ENCODE peak calls at places on chromosomes 7 and 10, in nine cellular contexts. F is esophagus squamous epithelium, I is H9, N is HL-60, K is Caco-2, B is natural killer cell, A is OCI-LY7, M is fibroblast of lung, H is cardiac fibroblast. G is an unnamed sample.

GRCh38 chr7:157457355-157458253 is 120.8 kb downstream of the DNAJB6 start:
- DNase-seq in F (no peak), I (no peak), N (no peak), K (no peak), B (no peak), A (no peak), M (no peak), H (no peak), G (no peak)

GRCh38 chr10:28179006-28179405 is 123.9 kb downstream of the MPP7 start:
- DNase-seq in F (no peak), I (no peak), N (no peak), K (no peak), B (no peak), A (no peak), M (peak), H (no peak), G (no peak)

GRCh38 chr7:142535123-142535779 is 214.0 kb upstream of the PRSS1 start:
- DNase-seq in F (no peak), I (peak), N (peak), K (peak), B (peak), A (peak), M (peak), H (peak), G (no peak)

GRCh38 chr10:3332732-3333131 is 160.2 kb upstream of the PITRM1 start:
- DNase-seq in F (no peak), I (no peak), N (no peak), K (no peak), B (no peak), A (no peak), M (no peak), H (no peak), G (no peak)

GRCh38 chr10:103969857-103970627 is 3.1 kb downstream of the SLK start:
- DNase-seq in F (no peak), I (no peak), N (no peak), K (no peak), B (no peak), A (no peak), M (no peak), H (peak), G (no peak)

GRCh38 chr7:136666110-136666509 is 202.3 kb upstream of the CHRM2 start:
- DNase-seq in F (no peak), I (no peak), N (no peak), K (no peak), B (no peak), A (no peak), M (no peak), H (no peak), G (no peak)

GRCh38 chr10:118501637-118502440 is 93.6 kb downstream of the PRLHR start:
- DNase-seq in F (no peak), I (no peak), N (peak), K (no peak), B (no peak), A (no peak), M (no peak), H (peak), G (no peak)

GRCh38 chr7:74105992-74106391 is 22.4 kb downstream of the LIMK1 start:
- DNase-seq in F (no peak), I (no peak), N (no peak), K (no peak), B (no peak), A (no peak), M (no peak), H (no peak), G (no peak)

GRCh38 chr7:54987772-54988171 is 31.0 kb upstream of the EGFR start:
- DNase-seq in F (no peak), I (no peak), N (no peak), K (no peak), B (no peak), A (no peak), M (no peak), H (no peak), G (no peak)

GRCh38 chr7:126700807-126701604 is 551.7 kb downstream of the GRM8 start:
- DNase-seq in F (no peak), I (peak), N (peak), K (no peak), B (no peak), A (no peak), M (peak), H (peak), G (no peak)

GRCh38 chr7:156754222-156754621 is 113.6 kb downstream of the RNF32 start:
- DNase-seq in F (no peak), I (no peak), N (no peak), K (no peak), B (no peak), A (no peak), M (no peak), H (no peak), G (no peak)

GRCh38 chr7:106681815-106682495 is 21.0 kb upstream of the CCDC71L start:
- DNase-seq in F (no peak), I (no peak), N (no peak), K (no peak), B (no peak), A (no peak), M (peak), H (peak), G (no peak)

GRCh38 chr7:39910108-39910869 is 39.8 kb upstream of the CDK13 start:
- DNase-seq in F (no peak), I (no peak), N (peak), K (no peak), B (no peak), A (no peak), M (peak), H (peak), G (no peak)

GRCh38 chr10:80407836-80408197 is 534 bp upstream of the PRXL2A start:
- DNase-seq in F (no peak), I (peak), N (no peak), K (peak), B (no peak), A (no peak), M (no peak), H (no peak), G (no peak)

GRCh38 chr7:129188372-129188891 is at the start of gene SMO:
- DNase-seq in F (no peak), I (peak), N (no peak), K (peak), B (no peak), A (no peak), M (peak), H (no peak), G (no peak)

GRCh38 chr10:70542565-70542938 is 60.0 kb downstream of the PRF1 start:
- DNase-seq in F (no peak), I (no peak), N (no peak), K (no peak), B (no peak), A (no peak), M (peak), H (peak), G (no peak)

GRCh38 chr10:129955591-129956284 is 8.3 kb downstream of the EBF3 start:
- DNase-seq in F (no peak), I (no peak), N (no peak), K (no peak), B (no peak), A (no peak), M (no peak), H (peak), G (no peak)

GRCh38 chr7:32890010-32890552 is 1.5 kb downstream of the KBTBD2 start:
- DNase-seq in F (no peak), I (no peak), N (peak), K (peak), B (no peak), A (peak), M (peak), H (peak), G (no peak)

GRCh38 chr7:13276977-13277376 is 589.5 kb downstream of the ARL4A start:
- DNase-seq in F (no peak), I (no peak), N (no peak), K (no peak), B (no peak), A (peak), M (peak), H (peak), G (no peak)

GRCh38 chr7:114422478-114423217 is 8.0 kb downstream of the FOXP2 start:
- DNase-seq in F (no peak), I (no peak), N (no peak), K (no peak), B (no peak), A (no peak), M (peak), H (no peak), G (no peak)

GRCh38 chr10:32891261-32891660 is 66.8 kb downstream of the ITGB1 start:
- DNase-seq in F (no peak), I (no peak), N (no peak), K (no peak), B (no peak), A (no peak), M (no peak), H (no peak), G (no peak)

GRCh38 chr10:33719005-33719703 is 384.7 kb upstream of the NRP1 start:
- DNase-seq in F (no peak), I (no peak), N (no peak), K (no peak), B (no peak), A (no peak), M (no peak), H (no peak), G (no peak)

GRCh38 chr7:28315565-28316420 is 96.5 kb upstream of the CREB5 start:
- DNase-seq in F (no peak), I (no peak), N (no peak), K (no peak), B (no peak), A (no peak), M (peak), H (no peak), G (no peak)

GRCh38 chr10:73480158-73480557 is 15.7 kb downstream of the PPP3CB start:
- DNase-seq in F (no peak), I (no peak), N (no peak), K (no peak), B (no peak), A (no peak), M (peak), H (peak), G (no peak)

GRCh38 chr10:3229815-3230214 is 57.2 kb upstream of the PITRM1 start:
- DNase-seq in F (no peak), I (no peak), N (no peak), K (no peak), B (no peak), A (no peak), M (no peak), H (no peak), G (no peak)

GRCh38 chr7:1288390-1288995 is 55.8 kb downstream of the UNCX start:
- DNase-seq in F (no peak), I (no peak), N (no peak), K (no peak), B (no peak), A (no peak), M (no peak), H (no peak), G (peak)

GRCh38 chr7:13099197-13099795 is 411.9 kb downstream of the ARL4A start:
- DNase-seq in F (no peak), I (no peak), N (no peak), K (no peak), B (no peak), A (no peak), M (no peak), H (peak), G (no peak)

GRCh38 chr7:2613113-2613925 is 18.5 kb upstream of the TTYH3 start:
- DNase-seq in F (no peak), I (peak), N (no peak), K (no peak), B (no peak), A (peak), M (no peak), H (no peak), G (no peak)

GRCh38 chr10:48461623-48462481 is 143.0 kb downstream of the ARHGAP22 start:
- DNase-seq in F (no peak), I (no peak), N (no peak), K (no peak), B (no peak), A (no peak), M (no peak), H (no peak), G (no peak)

GRCh38 chr10:48464121-48464870 is 140.6 kb downstream of the ARHGAP22 start:
- DNase-seq in F (no peak), I (no peak), N (no peak), K (no peak), B (no peak), A (no peak), M (no peak), H (no peak), G (no peak)

GRCh38 chr10:48464871-48465736 is 139.8 kb downstream of the ARHGAP22 start:
- DNase-seq in F (no peak), I (peak), N (no peak), K (no peak), B (peak), A (no peak), M (no peak), H (no peak), G (no peak)

GRCh38 chr10:48462482-48463020 is 142.3 kb downstream of the ARHGAP22 start:
- DNase-seq in F (no peak), I (peak), N (no peak), K (no peak), B (peak), A (no peak), M (no peak), H (no peak), G (no peak)

DNA sequence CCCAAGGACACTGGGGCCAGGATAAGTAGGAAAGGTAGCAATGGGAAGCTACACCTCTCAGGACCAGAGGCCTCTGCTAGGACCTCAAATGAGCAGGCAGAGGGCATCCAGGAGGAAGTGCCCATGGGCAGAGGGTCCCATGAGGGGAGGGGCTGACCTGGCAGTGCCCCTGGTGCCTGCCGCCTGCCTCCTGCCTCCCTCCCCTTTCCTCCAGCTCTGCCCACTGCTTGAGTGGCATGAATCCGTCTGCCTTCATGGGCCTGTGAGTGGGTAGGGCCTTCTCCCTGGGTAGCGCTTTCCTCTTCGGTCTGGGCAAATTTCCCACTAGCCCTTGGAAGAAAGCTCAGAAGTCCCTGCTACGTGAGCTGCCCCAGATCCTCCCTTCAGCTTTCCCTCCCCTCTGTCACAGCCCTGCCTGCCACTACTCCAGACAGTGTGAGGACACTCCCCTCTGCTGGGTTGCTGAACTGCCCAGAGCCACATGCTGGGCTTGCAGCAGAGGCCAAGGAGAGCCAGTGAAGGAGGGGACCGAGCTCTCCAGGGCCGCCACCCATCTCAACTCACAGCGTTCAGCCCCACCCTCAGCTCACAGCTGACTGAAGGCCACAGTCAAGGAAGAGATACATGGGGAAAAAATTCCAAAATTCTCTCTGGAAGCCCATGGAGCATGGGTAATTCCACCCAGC is 141.4 kb downstream of the ARHGAP22 start:
- DNase-seq in F (no peak), I (peak), N (no peak), K (peak), B (no peak), A (no peak), M (peak), H (no peak), G (no peak)
- TF ChIP-seq CTCF in F (no peak), I (no peak), N (no peak), K (no peak), B (no peak), A (no peak), M (no peak), H (no peak), G (peak)

DNA sequence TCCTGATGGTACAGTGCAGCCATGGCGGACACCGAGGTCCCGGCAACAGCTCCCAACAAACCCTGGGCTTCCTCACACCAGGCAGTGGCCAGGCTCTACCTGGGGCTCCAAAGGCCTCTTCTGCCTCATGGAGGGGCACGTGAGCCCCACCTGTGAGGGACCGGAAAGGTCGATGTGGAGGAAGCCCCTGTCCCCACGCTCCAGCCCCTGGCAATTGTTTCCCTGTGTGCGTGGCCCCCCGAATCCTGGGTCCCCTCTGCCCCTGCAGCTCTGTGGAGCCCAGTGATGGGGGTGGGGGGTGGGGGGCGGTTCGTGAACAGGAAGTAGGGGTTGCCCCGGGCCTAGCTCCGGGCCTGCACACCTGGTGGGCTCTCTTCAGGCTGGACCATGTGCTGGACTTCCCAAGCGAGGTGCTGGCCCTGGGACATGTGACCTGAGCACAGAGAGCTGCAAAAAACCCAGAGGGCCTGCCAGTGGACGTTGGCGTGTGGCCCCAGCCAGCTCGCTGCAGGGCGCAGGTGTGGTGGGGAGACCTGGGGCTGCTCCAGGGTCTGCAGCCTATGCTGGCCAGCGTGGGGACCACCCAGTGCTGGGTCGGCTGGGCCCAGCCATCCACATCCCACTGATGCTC is 72.6 kb downstream of the INPP5A start:
- DNase-seq in F (no peak), I (no peak), N (no peak), K (peak), B (no peak), A (no peak), M (no peak), H (no peak), G (peak)
- TF ChIP-seq CTCF in F (no peak), I (no peak), N (no peak), K (no peak), B (no peak), A (no peak), M (no peak), H (no peak), G (no peak)

GRCh38 chr7:120941064-120941463 is 9.5 kb upstream of the ING3 start:
- DNase-seq in F (no peak), I (no peak), N (no peak), K (no peak), B (no peak), A (peak), M (peak), H (peak), G (no peak)
- TF ChIP-seq CTCF in F (no peak), I (peak), N (no peak), K (no peak), B (no peak), A (peak), M (peak), H (peak), G (peak)

DNA sequence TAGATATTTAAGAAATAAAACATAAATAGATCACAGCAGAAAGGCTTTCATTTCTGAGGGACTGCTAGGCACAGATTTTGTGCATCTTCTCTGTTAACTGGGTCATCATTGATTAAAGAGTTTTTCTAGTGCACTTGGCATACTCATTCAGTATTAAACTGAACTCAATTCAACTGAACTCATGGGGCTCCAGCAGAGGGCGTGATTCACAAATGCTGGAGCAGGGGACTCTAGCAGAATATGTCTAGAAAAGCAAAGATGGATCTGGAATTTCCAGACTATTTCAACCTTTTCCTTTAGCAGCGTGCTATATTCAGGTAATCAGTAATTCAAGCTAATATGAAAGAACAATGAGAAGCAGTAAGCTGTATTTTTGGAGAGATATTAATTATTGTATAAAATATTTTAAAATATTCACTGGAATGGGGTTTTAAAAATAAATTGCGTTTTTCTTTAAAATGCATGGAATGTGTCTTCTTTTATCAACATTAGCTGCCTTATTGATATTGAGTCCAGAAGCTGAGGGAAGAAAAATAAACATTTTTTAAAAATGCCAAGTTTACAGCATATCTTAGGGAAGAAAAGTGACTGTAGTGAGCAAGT is 296.8 kb upstream of the CACNA2D1 start:
- DNase-seq in F (no peak), I (peak), N (peak), K (peak), B (no peak), A (peak), M (peak), H (peak), G (no peak)
- TF ChIP-seq CTCF in F (no peak), I (peak), N (peak), K (peak), B (no peak), A (peak), M (peak), H (peak), G (peak)